ENCODE peak calls at places on chromosomes 16 and 17, in four cellular contexts. One of them, this sample, is unnamed.
A peak's percentile ranks its signal among the peaks of the same experiment; 100 is the strongest.

GRCh38 chr17:574061-574460 is 140.6 kb downstream of the VPS53 start:
- DNase-seq in HCT116: no peak
- DNase-seq in A549: no peak
- DNase-seq in mesendoderm: no peak
- DNase-seq in this sample: no peak

GRCh38 chr17:28499366-28499668 is 6.8 kb upstream of the FOXN1 start:
- DNase-seq in A549: no peak
- DNase-seq in HCT116: no peak
- DNase-seq in mesendoderm: no peak
- DNase-seq in this sample: no peak

GRCh38 chr16:21684199-21684598 is 20.4 kb downstream of the OTOA start:
- DNase-seq in A549: peak; percentile 47
- DNase-seq in HCT116: peak; percentile 4
- DNase-seq in mesendoderm: peak; percentile 43
- DNase-seq in this sample: no peak

GRCh38 chr17:47702391-47702995 is 8.5 kb downstream of the TBKBP1 start:
- DNase-seq in mesendoderm: no peak
- DNase-seq in A549: no peak
- DNase-seq in HCT116: no peak
- DNase-seq in this sample: no peak

GRCh38 chr16:83939266-83939856 is 13.7 kb upstream of the OSGIN1 start:
- DNase-seq in A549: no peak
- DNase-seq in mesendoderm: no peak
- DNase-seq in HCT116: no peak
- DNase-seq in this sample: no peak

GRCh38 chr17:7133424-7133823 is 18.8 kb upstream of the ASGR2 start:
- DNase-seq in A549: peak; percentile 38
- DNase-seq in HCT116: no peak
- DNase-seq in mesendoderm: peak; percentile 92
- DNase-seq in this sample: no peak

GRCh38 chr17:76353004-76353598 is 615 bp downstream of the PRPSAP1 start:
- DNase-seq in HCT116: no peak
- DNase-seq in A549: no peak
- DNase-seq in mesendoderm: peak; percentile 11
- DNase-seq in this sample: peak; percentile 35

GRCh38 chr16:24729243-24729966 is at the start of gene TNRC6A:
- DNase-seq in mesendoderm: peak; percentile 95
- DNase-seq in A549: peak; percentile 91
- DNase-seq in HCT116: peak; percentile 62
- DNase-seq in this sample: peak; percentile 94

GRCh38 chr17:80146121-80147034 is 550 bp downstream of the EIF4A3 start:
- DNase-seq in A549: peak; percentile 33
- DNase-seq in HCT116: no peak
- DNase-seq in mesendoderm: peak; percentile 57
- DNase-seq in this sample: no peak

GRCh38 chr17:61750656-61751055 is 112.7 kb downstream of the BRIP1 start:
- DNase-seq in A549: no peak
- DNase-seq in HCT116: no peak
- DNase-seq in mesendoderm: no peak
- DNase-seq in this sample: no peak

GRCh38 chr17:72152392-72152727 is 31.5 kb downstream of the SOX9 start:
- DNase-seq in mesendoderm: no peak
- DNase-seq in HCT116: no peak
- DNase-seq in A549: no peak
- DNase-seq in this sample: peak; percentile 82

GRCh38 chr16:81635336-81635947 is 143.6 kb upstream of the PLCG2 start:
- DNase-seq in HCT116: no peak
- DNase-seq in A549: no peak
- DNase-seq in mesendoderm: no peak
- DNase-seq in this sample: no peak

GRCh38 chr17:78173025-78173715 is 4.8 kb downstream of the SYNGR2 start:
- DNase-seq in mesendoderm: no peak
- DNase-seq in A549: no peak
- DNase-seq in HCT116: no peak
- DNase-seq in this sample: no peak

GRCh38 chr17:14198013-14198412 is 38.6 kb downstream of the CDRT15 start:
- DNase-seq in A549: no peak
- DNase-seq in HCT116: no peak
- DNase-seq in mesendoderm: peak; percentile 75
- DNase-seq in this sample: no peak

GRCh38 chr16:27083861-27084261 is 17.1 kb downstream of the C16orf82 start:
- DNase-seq in mesendoderm: peak; percentile 62
- DNase-seq in HCT116: no peak
- DNase-seq in A549: no peak
- DNase-seq in this sample: no peak

GRCh38 chr17:70437656-70438055 is 268.3 kb downstream of the KCNJ2 start:
- DNase-seq in A549: no peak
- DNase-seq in HCT116: no peak
- DNase-seq in mesendoderm: no peak
- DNase-seq in this sample: no peak

GRCh38 chr16:67673712-67674580 is 7.3 kb downstream of the C16orf86 start:
- DNase-seq in A549: no peak
- DNase-seq in HCT116: no peak
- DNase-seq in mesendoderm: no peak
- DNase-seq in this sample: no peak

GRCh38 chr17:58172369-58173071 is 5.7 kb downstream of the OR4D2 start:
- DNase-seq in A549: peak; percentile 75
- DNase-seq in mesendoderm: peak; percentile 91
- DNase-seq in HCT116: peak; percentile 79
- DNase-seq in this sample: peak; percentile 49

GRCh38 chr17:42184717-42185496 is at the start of gene HCRT:
- DNase-seq in mesendoderm: no peak
- DNase-seq in HCT116: no peak
- DNase-seq in A549: no peak
- DNase-seq in this sample: no peak

GRCh38 chr16:13077816-13078215 is 176.4 kb downstream of the SHISA9 start:
- DNase-seq in mesendoderm: no peak
- DNase-seq in A549: no peak
- DNase-seq in HCT116: no peak
- DNase-seq in this sample: no peak

GRCh38 chr16:84487358-84487757 is 17.1 kb downstream of the MEAK7 start:
- DNase-seq in mesendoderm: no peak
- DNase-seq in A549: no peak
- DNase-seq in HCT116: no peak
- DNase-seq in this sample: no peak

GRCh38 chr16:10776280-10776679 is 32.6 kb downstream of the NUBP1 start:
- DNase-seq in A549: no peak
- DNase-seq in mesendoderm: no peak
- DNase-seq in HCT116: no peak
- DNase-seq in this sample: no peak

GRCh38 chr17:45965741-45966140 is 33.3 kb upstream of the STH start:
- DNase-seq in mesendoderm: no peak
- DNase-seq in A549: no peak
- DNase-seq in HCT116: no peak
- DNase-seq in this sample: no peak

GRCh38 chr17:82782657-82783207 is 30.9 kb downstream of the TBCD start:
- DNase-seq in A549: no peak
- DNase-seq in HCT116: no peak
- DNase-seq in mesendoderm: no peak
- DNase-seq in this sample: no peak

GRCh38 chr17:6353161-6353560 is 81.8 kb downstream of the AIPL1 start:
- DNase-seq in mesendoderm: no peak
- DNase-seq in HCT116: no peak
- DNase-seq in A549: no peak
- DNase-seq in this sample: no peak

GRCh38 chr16:68640972-68641371 is 4.1 kb upstream of the CDH3 start:
- DNase-seq in A549: peak; percentile 45
- DNase-seq in mesendoderm: peak; percentile 66
- DNase-seq in HCT116: no peak
- DNase-seq in this sample: peak; percentile 51

GRCh38 chr16:49443576-49443975 is 70.0 kb downstream of the C16orf78 start:
- DNase-seq in HCT116: no peak
- DNase-seq in mesendoderm: no peak
- DNase-seq in A549: no peak
- DNase-seq in this sample: no peak

GRCh38 chr17:50348522-50349240 is 2.8 kb downstream of the XYLT2 start:
- DNase-seq in mesendoderm: no peak
- DNase-seq in A549: no peak
- DNase-seq in HCT116: no peak
- DNase-seq in this sample: no peak

GRCh38 chr17:41678907-41679739 is 9.6 kb upstream of the EIF1 start:
- DNase-seq in mesendoderm: peak; percentile 69
- DNase-seq in HCT116: no peak
- DNase-seq in A549: peak; percentile 80
- DNase-seq in this sample: peak; percentile 67

GRCh38 chr17:11853321-11854151 is 143.7 kb downstream of the ZNF18 start:
- DNase-seq in HCT116: no peak
- DNase-seq in mesendoderm: peak; percentile 35
- DNase-seq in A549: no peak
- DNase-seq in this sample: no peak

GRCh38 chr16:9258423-9259051 is 167.1 kb downstream of the HAPSTR1 start:
- DNase-seq in A549: peak; percentile 52
- DNase-seq in mesendoderm: peak; percentile 72
- DNase-seq in HCT116: peak; percentile 34
- DNase-seq in this sample: no peak

GRCh38 chr17:63480826-63481487 is 4.1 kb downstream of the ACE start:
- DNase-seq in HCT116: no peak
- DNase-seq in A549: no peak
- DNase-seq in mesendoderm: no peak
- DNase-seq in this sample: peak; percentile 45

GRCh38 chr16:86562356-86562755 is 4.3 kb upstream of the FOXC2 start:
- DNase-seq in HCT116: no peak
- DNase-seq in A549: no peak
- DNase-seq in mesendoderm: no peak
- DNase-seq in this sample: no peak

GRCh38 chr17:64180089-64180488 is 50.1 kb upstream of the ERN1 start:
- DNase-seq in A549: no peak
- DNase-seq in HCT116: no peak
- DNase-seq in mesendoderm: no peak
- DNase-seq in this sample: no peak

GRCh38 chr17:71864754-71865153 is 256.1 kb upstream of the SOX9 start:
- DNase-seq in HCT116: no peak
- DNase-seq in mesendoderm: no peak
- DNase-seq in A549: no peak
- DNase-seq in this sample: no peak

GRCh38 chr17:39666601-39667261 is 1.5 kb upstream of the PNMT start:
- DNase-seq in HCT116: no peak
- DNase-seq in mesendoderm: no peak
- DNase-seq in A549: peak; percentile 35
- DNase-seq in this sample: peak; percentile 22

GRCh38 chr16:53812914-53813313 is 109.0 kb downstream of the FTO start:
- DNase-seq in mesendoderm: no peak
- DNase-seq in A549: no peak
- DNase-seq in HCT116: no peak
- DNase-seq in this sample: no peak
- H3K4me2 ChIP-seq in mesendoderm: no peak overlapping the region
- H3K4me2 ChIP-seq in A549: no peak overlapping the region
- H3K4me2 ChIP-seq in HCT116: no peak overlapping the region
- H3K4me2 ChIP-seq in this sample: no peak overlapping the region

DNA sequence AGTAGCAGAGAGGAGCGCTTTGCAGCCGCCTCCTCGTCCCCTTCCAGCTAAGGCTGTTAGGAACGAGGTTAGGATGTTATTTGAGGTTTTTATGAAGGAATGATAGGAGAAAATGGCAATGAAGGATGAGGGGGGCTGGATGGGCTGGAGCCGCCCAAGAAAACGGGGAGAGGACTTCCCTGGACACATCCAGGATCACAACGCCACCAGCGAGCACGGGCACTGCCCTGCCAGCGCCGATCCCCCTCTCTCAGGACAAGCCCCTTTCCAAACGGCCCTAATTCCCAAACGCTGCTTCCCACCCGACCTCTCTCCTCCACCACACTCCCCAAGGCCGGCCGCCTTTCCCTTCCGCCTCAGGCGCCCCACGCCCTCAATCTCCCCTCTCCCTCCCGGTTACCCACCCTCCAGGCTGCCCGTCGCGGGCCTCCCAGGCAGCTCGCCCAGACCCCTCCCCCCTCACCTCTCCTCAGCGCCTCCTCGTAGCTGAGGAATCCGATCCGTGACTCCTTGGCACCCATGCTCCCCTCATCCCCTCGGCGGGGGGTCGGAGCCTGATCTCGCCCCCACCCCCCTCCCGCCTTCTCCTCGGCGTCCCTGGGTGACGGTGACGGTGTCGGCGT is 403 bp downstream of the USP32 start:
- DNase-seq in mesendoderm: no peak
- DNase-seq in A549: no peak
- DNase-seq in HCT116: no peak
- DNase-seq in this sample: no peak
- H3K4me1 ChIP-seq in mesendoderm: peaks cover 3% of the 10 kb centered on the region
- H3K4me1 ChIP-seq in A549: peaks cover 32% of the 10 kb centered on the region
- H3K4me1 ChIP-seq in HCT116: peaks cover 19% of the 10 kb centered on the region
- H3K4me1 ChIP-seq in this sample: peaks cover 28% of the 10 kb centered on the region

DNA sequence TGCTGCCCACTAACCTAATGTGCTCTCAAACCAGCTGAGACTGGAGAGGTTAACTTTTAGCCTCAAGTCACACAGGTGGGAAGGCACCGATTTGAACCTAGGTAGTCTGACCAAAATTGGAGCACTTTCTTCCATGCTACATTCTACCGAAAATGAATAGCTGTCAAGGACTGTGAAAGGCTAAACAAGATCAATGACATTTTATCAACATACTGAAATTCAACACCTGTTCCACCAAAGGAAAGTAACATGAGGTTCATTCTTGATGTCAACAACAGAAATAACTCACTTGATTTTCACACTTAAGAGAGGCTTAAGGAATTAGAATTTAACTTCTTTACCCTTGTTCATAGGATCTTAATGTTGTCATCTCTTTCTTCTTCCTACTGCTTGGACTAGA is 284.4 kb upstream of the MON1B start:
- DNase-seq in HCT116: no peak
- DNase-seq in A549: no peak
- DNase-seq in mesendoderm: no peak
- DNase-seq in this sample: no peak
- H3K4me2 ChIP-seq in HCT116: no peak overlapping the region
- H3K4me2 ChIP-seq in A549: no peak overlapping the region
- H3K4me2 ChIP-seq in mesendoderm: no peak overlapping the region
- H3K4me2 ChIP-seq in this sample: no peak overlapping the region

DNA sequence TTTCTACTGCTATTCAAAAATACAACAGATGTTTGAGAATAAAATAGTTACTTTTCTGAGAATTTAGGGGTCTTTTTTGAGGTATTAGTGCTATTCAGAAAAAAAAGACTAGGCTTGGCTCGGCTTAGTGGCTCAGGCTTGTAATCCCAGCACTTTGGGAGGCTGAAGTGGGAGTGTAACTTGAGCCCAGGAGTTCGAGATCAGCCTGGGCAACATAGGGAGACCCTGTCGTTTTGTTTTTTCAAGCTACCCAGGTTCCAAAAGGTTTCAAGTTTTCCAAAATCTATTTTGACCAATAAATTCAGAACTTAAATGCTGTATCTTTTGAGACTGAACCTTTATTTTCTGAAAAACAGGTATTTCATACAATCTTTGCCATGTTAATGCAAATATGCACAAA is 3.2 kb upstream of the ARL6IP1 start:
- DNase-seq in HCT116: no peak
- DNase-seq in A549: no peak
- DNase-seq in mesendoderm: peak; percentile 65
- DNase-seq in this sample: no peak
- H3K4me1 ChIP-seq in HCT116: peaks cover 7% of the 10 kb centered on the region
- H3K4me1 ChIP-seq in A549: peaks cover 39% of the 10 kb centered on the region
- H3K4me1 ChIP-seq in mesendoderm: peaks cover 14% of the 10 kb centered on the region
- H3K4me1 ChIP-seq in this sample: peaks cover 29% of the 10 kb centered on the region

GRCh38 chr17:43768382-43768781 is 9.8 kb upstream of the SOST start:
- DNase-seq in A549: no peak
- DNase-seq in HCT116: no peak
- DNase-seq in mesendoderm: no peak
- DNase-seq in this sample: no peak
- H3K4me2 ChIP-seq in A549: no peak overlapping the region
- H3K4me2 ChIP-seq in HCT116: no peak overlapping the region
- H3K4me2 ChIP-seq in mesendoderm: no peak overlapping the region
- H3K4me2 ChIP-seq in this sample: no peak overlapping the region

GRCh38 chr16:89446136-89446974 is 44.0 kb downstream of the ANKRD11 start:
- DNase-seq in mesendoderm: no peak
- DNase-seq in A549: no peak
- DNase-seq in HCT116: no peak
- DNase-seq in this sample: no peak
- H3K4me1 ChIP-seq in mesendoderm: peaks cover 19% of the 10 kb centered on the region
- H3K4me1 ChIP-seq in A549: peaks cover 77% of the 10 kb centered on the region
- H3K4me1 ChIP-seq in HCT116: peaks cover 55% of the 10 kb centered on the region
- H3K4me1 ChIP-seq in this sample: peaks cover 75% of the 10 kb centered on the region